ENCODE peak calls at places on chromosomes 7 and 10, in five cellular contexts. N is K562, W is endothelial cell of umbilical vein, C is A549, R is NB4. Y is an unnamed sample.

GRCh38 chr10:119541459-119542356 is 811 bp downstream of the RGS10 start:
- DNase-seq in N (no peak), R (no peak), C (no peak), W (no peak), Y (no peak)

GRCh38 chr7:92421676-92422435 is 25.4 kb upstream of the GATAD1 start:
- DNase-seq in W (no peak), C (no peak), N (peak; percentile 33), R (peak; percentile 41), Y (no peak)

GRCh38 chr7:14398531-14398930 is 409.1 kb upstream of the ETV1 start:
- DNase-seq in C (no peak), R (no peak), N (no peak), W (no peak), Y (no peak)

GRCh38 chr10:15856328-15857000 is 3.8 kb downstream of the MINDY3 start:
- DNase-seq in C (no peak), W (no peak), N (peak; percentile 48), R (no peak), Y (no peak)

GRCh38 chr10:44647877-44648542 is 263.1 kb upstream of the CXCL12 start:
- DNase-seq in N (no peak), R (no peak), C (no peak), W (no peak), Y (no peak)

GRCh38 chr10:91043173-91043910 is 122.5 kb upstream of the ANKRD1 start:
- DNase-seq in C (peak; percentile 53), N (peak; percentile 34), W (peak; percentile 56), R (peak; percentile 30), Y (peak; percentile 51)

GRCh38 chr10:33537066-33537465 is 202.6 kb upstream of the NRP1 start:
- DNase-seq in R (no peak), W (no peak), C (no peak), N (no peak), Y (no peak)

GRCh38 chr10:63481815-63482421 is 16.1 kb upstream of the JMJD1C start:
- DNase-seq in R (no peak), C (no peak), W (no peak), N (no peak), Y (no peak)

GRCh38 chr10:102451105-102451969 is at the start of gene C10orf95:
- DNase-seq in R (no peak), C (no peak), W (no peak), N (no peak), Y (no peak)

GRCh38 chr10:5560844-5561703 is 36.3 kb downstream of the CALML3 start:
- DNase-seq in R (no peak), N (no peak), W (no peak), C (no peak), Y (peak; percentile 55)

GRCh38 chr7:157405914-157406810 is 69.4 kb downstream of the DNAJB6 start:
- DNase-seq in N (peak; percentile 55), W (no peak), R (peak; percentile 59), C (no peak), Y (no peak)

GRCh38 chr10:69287181-69287580 is 8.9 kb downstream of the HK1 start:
- DNase-seq in R (no peak), C (no peak), W (no peak), N (no peak), Y (no peak)

GRCh38 chr10:97849101-97849490 is 547 bp upstream of the GOLGA7B start:
- DNase-seq in C (no peak), R (no peak), W (no peak), N (no peak), Y (no peak)

GRCh38 chr10:128556575-128556974 is 430.4 kb upstream of the MKI67 start:
- DNase-seq in C (no peak), N (no peak), R (no peak), W (no peak), Y (no peak)

GRCh38 chr7:36348771-36349170 is 40.9 kb upstream of the ANLN start:
- DNase-seq in W (no peak), R (no peak), C (no peak), N (no peak), Y (no peak)

GRCh38 chr10:74332398-74332797 is 181.4 kb downstream of the ADK start:
- DNase-seq in C (no peak), W (no peak), R (no peak), N (no peak), Y (no peak)

GRCh38 chr10:133104972-133105495 is 17.3 kb downstream of the ADGRA1 start:
- DNase-seq in C (no peak), W (no peak), N (no peak), R (no peak), Y (no peak)

GRCh38 chr10:50605280-50606270 is 18.2 kb downstream of the SGMS1 start:
- DNase-seq in R (peak; percentile 73), N (no peak), C (peak; percentile 71), W (peak; percentile 84), Y (peak; percentile 75)

GRCh38 chr7:157309990-157310668 is 26.7 kb upstream of the DNAJB6 start:
- DNase-seq in N (no peak), R (no peak), W (peak; percentile 28), C (peak; percentile 63), Y (peak; percentile 74)

GRCh38 chr7:4513450-4513849 is 168.6 kb upstream of the FOXK1 start:
- DNase-seq in R (no peak), W (no peak), C (no peak), N (no peak), Y (no peak)

GRCh38 chr7:2272031-2272430 is 30.0 kb downstream of the NUDT1 start:
- DNase-seq in W (no peak), R (no peak), N (no peak), C (no peak), Y (no peak)

GRCh38 chr7:17233643-17234397 is 64.6 kb upstream of the AHR start:
- DNase-seq in W (no peak), R (peak; percentile 84), N (no peak), C (no peak), Y (no peak)

GRCh38 chr7:40673285-40673684 is 538.5 kb downstream of the SUGCT start:
- DNase-seq in W (peak; percentile 29), N (no peak), R (peak; percentile 26), C (no peak), Y (no peak)
- TF ChIP-seq MYC in W (no peak), N (no peak), R (no peak), C (no peak), Y (no peak)

DNA sequence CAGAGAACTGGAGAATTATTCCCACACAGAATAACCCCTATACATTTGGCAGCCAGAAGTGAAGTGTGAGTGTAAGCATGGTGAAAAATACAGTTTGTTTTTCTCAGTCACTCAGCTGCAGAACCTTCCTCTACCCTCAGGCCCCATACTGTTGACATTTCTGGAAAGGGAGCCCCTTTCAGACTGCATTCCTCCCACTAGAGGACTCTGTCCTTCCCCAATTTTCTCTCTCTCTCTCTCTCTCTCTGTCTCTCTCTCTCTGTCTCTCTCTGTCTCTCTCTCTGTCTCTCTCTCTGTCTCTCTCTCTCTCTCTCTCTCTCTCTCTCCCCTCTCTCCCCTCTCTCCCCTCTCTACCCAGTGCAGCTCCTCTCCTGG is 86.8 kb upstream of the STEAP1B start:
- DNase-seq in R (no peak), C (peak; percentile 46), N (no peak), W (no peak), Y (peak; percentile 21)
- TF ChIP-seq MYC in R (no peak), C (no peak), N (no peak), W (no peak), Y (no peak)

GRCh38 chr10:71931295-71931694 is 32.9 kb upstream of the CHST3 start:
- DNase-seq in R (no peak), C (no peak), N (no peak), W (no peak), Y (no peak)
- TF ChIP-seq MYC in R (no peak), C (no peak), N (no peak), W (no peak), Y (no peak)

GRCh38 chr10:21517134-21517982 is 8.1 kb downstream of the SKIDA1 start:
- DNase-seq in W (peak; percentile 53), C (peak; percentile 79), N (peak; percentile 74), R (peak; percentile 69), Y (no peak)

GRCh38 chr10:21518629-21519321 is 6.7 kb downstream of the SKIDA1 start:
- DNase-seq in C (peak; percentile 33), W (peak; percentile 61), N (no peak), R (no peak), Y (no peak)

GRCh38 chr10:21519981-21520436 is 5.5 kb downstream of the SKIDA1 start:
- DNase-seq in W (peak; percentile 84), C (peak; percentile 33), N (no peak), R (no peak), Y (no peak)

GRCh38 chr10:21517983-21518628 is 7.4 kb downstream of the SKIDA1 start:
- DNase-seq in C (peak; percentile 42), N (no peak), W (no peak), R (peak; percentile 22), Y (no peak)

GRCh38 chr10:21519327-21519933 is 6.1 kb downstream of the SKIDA1 start:
- DNase-seq in W (no peak), C (no peak), R (no peak), N (no peak), Y (no peak)
- TF ChIP-seq MYC in W (no peak), C (no peak), R (no peak), N (no peak), Y (no peak)

Y was measured in HepG2.